ENCODE peak calls at places on chromosomes 16 and 17, in seven cellular contexts. One of them, this sample, is unnamed.

GRCh38 chr16:28067604-28068382 is 4.3 kb upstream of the GSG1L start:
- DNase-seq in H1: no peak
- DNase-seq in HCT116: no peak
- DNase-seq in GM12878: no peak
- DNase-seq in HepG2: no peak
- DNase-seq in K562: peak
- DNase-seq in SK-N-SH: no peak
- DNase-seq in this sample: no peak

GRCh38 chr17:40577611-40578065 is 12.4 kb upstream of the CCR7 start:
- DNase-seq in SK-N-SH: no peak
- DNase-seq in K562: no peak
- DNase-seq in HepG2: no peak
- DNase-seq in HCT116: no peak
- DNase-seq in GM12878: peak
- DNase-seq in H1: no peak
- DNase-seq in this sample: no peak

GRCh38 chr17:76793775-76794174 is 55.9 kb downstream of the MFSD11 start:
- DNase-seq in GM12878: no peak
- DNase-seq in K562: peak
- DNase-seq in H1: no peak
- DNase-seq in HCT116: peak
- DNase-seq in SK-N-SH: peak
- DNase-seq in HepG2: peak
- DNase-seq in this sample: peak

GRCh38 chr16:11024333-11025053 is 80.1 kb downstream of the CLEC16A start:
- DNase-seq in HepG2: peak
- DNase-seq in HCT116: peak
- DNase-seq in GM12878: no peak
- DNase-seq in SK-N-SH: no peak
- DNase-seq in K562: no peak
- DNase-seq in H1: no peak
- DNase-seq in this sample: no peak

GRCh38 chr17:47192549-47192948 is 3.5 kb upstream of the CDC27 start:
- DNase-seq in K562: no peak
- DNase-seq in HCT116: no peak
- DNase-seq in SK-N-SH: no peak
- DNase-seq in H1: no peak
- DNase-seq in HepG2: no peak
- DNase-seq in GM12878: peak
- DNase-seq in this sample: no peak

GRCh38 chr16:65312795-65313194 is 190.9 kb upstream of the CDH11 start:
- DNase-seq in HepG2: no peak
- DNase-seq in GM12878: no peak
- DNase-seq in H1: no peak
- DNase-seq in SK-N-SH: no peak
- DNase-seq in K562: no peak
- DNase-seq in HCT116: no peak
- DNase-seq in this sample: no peak

GRCh38 chr17:19325542-19325941 is 37.0 kb downstream of the B9D1 start:
- DNase-seq in GM12878: no peak
- DNase-seq in SK-N-SH: no peak
- DNase-seq in K562: no peak
- DNase-seq in HepG2: no peak
- DNase-seq in HCT116: no peak
- DNase-seq in H1: no peak
- DNase-seq in this sample: no peak

GRCh38 chr17:80738987-80739730 is 194.5 kb downstream of the RPTOR start:
- DNase-seq in HepG2: no peak
- DNase-seq in SK-N-SH: no peak
- DNase-seq in H1: no peak
- DNase-seq in GM12878: no peak
- DNase-seq in K562: no peak
- DNase-seq in HCT116: no peak
- DNase-seq in this sample: no peak

GRCh38 chr17:81961087-81961514 is at the start of gene NOTUM:
- DNase-seq in HCT116: no peak
- DNase-seq in HepG2: peak
- DNase-seq in K562: peak
- DNase-seq in GM12878: no peak
- DNase-seq in H1: no peak
- DNase-seq in SK-N-SH: peak
- DNase-seq in this sample: no peak

DNA sequence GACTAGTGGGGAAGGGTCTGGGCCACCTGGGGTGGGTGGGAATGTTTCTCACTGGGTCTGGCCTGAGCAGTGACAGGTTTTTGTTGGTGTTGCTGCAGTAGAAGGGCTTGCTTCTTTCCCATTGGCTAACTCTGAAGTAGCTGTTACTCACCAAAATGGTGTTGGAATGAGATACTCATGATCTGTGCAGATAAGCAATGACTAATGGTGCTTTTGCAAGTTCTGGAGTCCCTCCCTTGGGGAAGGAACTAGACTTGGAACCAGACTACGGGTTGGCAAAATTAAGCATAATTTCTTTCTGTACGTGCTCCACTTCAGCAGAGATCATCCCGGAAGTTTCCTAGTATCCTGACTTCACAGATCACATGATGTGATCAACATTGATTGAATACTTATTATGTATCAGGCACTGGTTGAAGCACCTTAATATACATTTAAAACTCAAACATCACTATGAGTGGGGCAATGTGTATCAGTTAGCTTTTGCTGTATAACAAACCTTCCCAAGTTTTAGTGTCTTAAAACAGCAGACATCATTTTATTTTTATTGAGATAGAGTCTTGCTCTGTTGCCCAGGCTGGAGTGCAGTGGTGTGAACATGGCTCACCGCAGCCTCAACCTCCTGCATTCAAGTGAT is 30.1 kb downstream of the CHP2 start:
- DNase-seq in K562: peak
- DNase-seq in H1: no peak
- DNase-seq in HCT116: no peak
- DNase-seq in HepG2: no peak
- DNase-seq in GM12878: no peak
- DNase-seq in SK-N-SH: no peak
- DNase-seq in this sample: no peak
- TF ChIP-seq JUND in K562: peak
- TF ChIP-seq JUND in H1: no peak
- TF ChIP-seq JUND in HCT116: no peak
- TF ChIP-seq JUND in HepG2: no peak
- TF ChIP-seq JUND in GM12878: no peak
- TF ChIP-seq JUND in SK-N-SH: no peak
- TF ChIP-seq JUND in this sample: no peak

DNA sequence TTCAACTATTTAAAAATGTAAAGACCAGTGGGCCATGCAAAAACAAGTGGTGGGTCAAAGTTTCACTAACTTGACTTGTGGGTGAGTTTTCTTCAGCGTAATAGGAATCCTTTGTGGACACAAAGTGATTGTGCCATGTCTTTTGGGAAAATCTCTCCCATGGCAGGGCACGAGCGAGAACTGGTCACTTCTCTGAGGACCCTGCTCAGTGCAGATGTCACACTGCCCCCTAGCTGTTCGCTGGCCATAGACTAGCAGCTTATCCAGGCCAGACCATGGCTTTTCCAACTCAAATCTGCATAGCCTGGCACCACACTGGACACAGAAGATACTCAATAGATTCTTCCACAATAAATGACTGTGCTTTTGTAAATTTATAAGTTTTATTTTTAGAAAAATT is 306.0 kb upstream of the CCL2 start:
- DNase-seq in SK-N-SH: peak
- DNase-seq in H1: peak
- DNase-seq in K562: peak
- DNase-seq in HCT116: no peak
- DNase-seq in HepG2: no peak
- DNase-seq in GM12878: no peak
- DNase-seq in this sample: no peak
- TF ChIP-seq JUND in SK-N-SH: no peak
- TF ChIP-seq JUND in H1: no peak
- TF ChIP-seq JUND in K562: no peak
- TF ChIP-seq JUND in HCT116: no peak
- TF ChIP-seq JUND in HepG2: no peak
- TF ChIP-seq JUND in GM12878: no peak
- TF ChIP-seq JUND in this sample: no peak

GRCh38 chr17:27343294-27343693 is 49.4 kb downstream of the WSB1 start:
- DNase-seq in HCT116: no peak
- DNase-seq in GM12878: no peak
- DNase-seq in K562: no peak
- DNase-seq in SK-N-SH: no peak
- DNase-seq in H1: no peak
- DNase-seq in HepG2: no peak
- DNase-seq in this sample: no peak

GRCh38 chr17:27343972-27344607 is 50.2 kb downstream of the WSB1 start:
- DNase-seq in GM12878: no peak
- DNase-seq in SK-N-SH: no peak
- DNase-seq in K562: no peak
- DNase-seq in HepG2: no peak
- DNase-seq in HCT116: no peak
- DNase-seq in H1: no peak
- DNase-seq in this sample: no peak

GRCh38 chr17:27348196-27348595 is 54.3 kb downstream of the WSB1 start:
- DNase-seq in HepG2: no peak
- DNase-seq in SK-N-SH: no peak
- DNase-seq in K562: no peak
- DNase-seq in HCT116: no peak
- DNase-seq in GM12878: no peak
- DNase-seq in H1: no peak
- DNase-seq in this sample: no peak

GRCh38 chr17:27346228-27346899 is 52.5 kb downstream of the WSB1 start:
- DNase-seq in GM12878: no peak
- DNase-seq in HepG2: no peak
- DNase-seq in K562: peak
- DNase-seq in H1: no peak
- DNase-seq in SK-N-SH: no peak
- DNase-seq in HCT116: no peak
- DNase-seq in this sample: no peak

GRCh38 chr17:27345141-27345904 is 51.4 kb downstream of the WSB1 start:
- DNase-seq in H1: peak
- DNase-seq in HCT116: no peak
- DNase-seq in K562: peak
- DNase-seq in HepG2: no peak
- DNase-seq in SK-N-SH: no peak
- DNase-seq in GM12878: no peak
- DNase-seq in this sample: no peak
- TF ChIP-seq JUND in H1: peak
- TF ChIP-seq JUND in HCT116: no peak
- TF ChIP-seq JUND in K562: no peak
- TF ChIP-seq JUND in HepG2: no peak
- TF ChIP-seq JUND in SK-N-SH: no peak
- TF ChIP-seq JUND in GM12878: no peak
- TF ChIP-seq JUND in this sample: no peak

DNA sequence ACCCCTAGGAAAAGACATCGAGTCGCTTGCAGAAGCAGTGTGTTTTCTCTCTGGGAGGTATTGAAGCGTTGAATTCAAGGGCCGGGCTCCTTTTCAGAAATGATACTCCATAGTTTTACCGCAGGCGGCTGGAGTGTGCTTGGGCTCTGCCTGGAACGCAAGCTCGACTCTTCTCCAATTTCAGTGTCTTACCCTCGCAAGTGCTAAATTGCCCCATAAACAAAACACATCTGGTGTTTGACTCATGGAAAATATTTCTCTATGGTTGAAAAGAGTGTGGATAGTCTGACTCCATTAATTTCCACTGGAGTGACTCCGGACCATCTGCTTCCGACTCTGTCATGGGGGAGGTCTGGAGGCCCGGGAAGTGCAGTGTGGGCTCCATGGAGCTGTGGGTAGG is 120.0 kb upstream of the CDH13 start:
- DNase-seq in GM12878: no peak
- DNase-seq in HepG2: no peak
- DNase-seq in HCT116: no peak
- DNase-seq in K562: no peak
- DNase-seq in SK-N-SH: no peak
- DNase-seq in H1: no peak
- DNase-seq in this sample: no peak
- TF ChIP-seq JUND in GM12878: no peak
- TF ChIP-seq JUND in HepG2: no peak
- TF ChIP-seq JUND in HCT116: no peak
- TF ChIP-seq JUND in K562: no peak
- TF ChIP-seq JUND in SK-N-SH: no peak
- TF ChIP-seq JUND in H1: no peak
- TF ChIP-seq JUND in this sample: no peak

GRCh38 chr17:73466704-73467433 is 155.1 kb upstream of the CDC42EP4 start:
- DNase-seq in HepG2: peak
- DNase-seq in GM12878: no peak
- DNase-seq in K562: no peak
- DNase-seq in SK-N-SH: no peak
- DNase-seq in HCT116: no peak
- DNase-seq in H1: no peak
- DNase-seq in this sample: no peak

GRCh38 chr17:73464447-73464846 is 152.6 kb upstream of the CDC42EP4 start:
- DNase-seq in GM12878: no peak
- DNase-seq in SK-N-SH: no peak
- DNase-seq in H1: no peak
- DNase-seq in HCT116: no peak
- DNase-seq in HepG2: no peak
- DNase-seq in K562: no peak
- DNase-seq in this sample: no peak

GRCh38 chr17:73467651-73468050 is 155.8 kb upstream of the CDC42EP4 start:
- DNase-seq in HCT116: no peak
- DNase-seq in H1: no peak
- DNase-seq in HepG2: no peak
- DNase-seq in K562: no peak
- DNase-seq in SK-N-SH: no peak
- DNase-seq in GM12878: no peak
- DNase-seq in this sample: no peak

GRCh38 chr17:73465130-73465529 is 153.3 kb upstream of the CDC42EP4 start:
- DNase-seq in GM12878: no peak
- DNase-seq in HepG2: no peak
- DNase-seq in SK-N-SH: no peak
- DNase-seq in H1: no peak
- DNase-seq in HCT116: no peak
- DNase-seq in K562: no peak
- DNase-seq in this sample: no peak

DNA sequence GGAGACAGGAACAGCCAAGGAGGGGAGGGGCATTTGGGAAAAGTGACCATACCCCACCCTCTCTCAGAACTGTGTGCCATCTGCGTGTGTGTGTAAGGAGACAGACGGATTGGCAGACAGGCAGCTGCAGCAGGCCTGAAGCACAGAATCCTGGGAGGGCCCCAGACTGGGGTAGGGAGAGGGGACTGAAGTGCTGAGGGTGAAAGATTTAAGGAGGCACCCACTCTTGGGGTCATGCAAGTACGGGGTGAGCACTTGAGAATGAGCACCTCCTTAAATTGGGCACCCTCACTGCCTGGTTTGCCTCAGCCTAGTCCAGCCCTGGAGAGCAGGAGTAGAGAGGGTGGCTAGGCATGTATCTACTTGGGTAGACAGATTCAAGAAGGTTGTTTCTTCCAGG is 154.1 kb upstream of the CDC42EP4 start:
- DNase-seq in GM12878: no peak
- DNase-seq in K562: no peak
- DNase-seq in HCT116: no peak
- DNase-seq in H1: no peak
- DNase-seq in SK-N-SH: no peak
- DNase-seq in HepG2: no peak
- DNase-seq in this sample: no peak
- TF ChIP-seq JUND in GM12878: no peak
- TF ChIP-seq JUND in K562: no peak
- TF ChIP-seq JUND in HCT116: no peak
- TF ChIP-seq JUND in H1: no peak
- TF ChIP-seq JUND in SK-N-SH: no peak
- TF ChIP-seq JUND in HepG2: no peak
- TF ChIP-seq JUND in this sample: no peak

GRCh38 chr16:56286819-56287218 is 95.5 kb downstream of the GNAO1 start:
- DNase-seq in GM12878: no peak
- DNase-seq in HCT116: no peak
- DNase-seq in H1: no peak
- DNase-seq in HepG2: no peak
- DNase-seq in SK-N-SH: no peak
- DNase-seq in K562: no peak
- DNase-seq in this sample: no peak
- TF ChIP-seq JUND in GM12878: no peak
- TF ChIP-seq JUND in HCT116: no peak
- TF ChIP-seq JUND in H1: no peak
- TF ChIP-seq JUND in HepG2: no peak
- TF ChIP-seq JUND in SK-N-SH: no peak
- TF ChIP-seq JUND in K562: peak
- TF ChIP-seq JUND in this sample: no peak